ENCODE peak calls at places on chromosome 3, in seven cellular contexts. F is aorta; O is psoas muscle; J is GM12878; D is CD4-positive, alpha-beta memory T cell; L is gastrocnemius medialis; I is pancreas. T is an unnamed sample. For H3K36me3, the result is how much of the 10 kb centered on the place peaks cover.

GRCh38 chr3:88188436-88188835 is 38.7 kb downstream of the C3orf38 start:
- DNase-seq in F (no peak), O (peak), J (no peak), D (no peak), L (peak), I (no peak), T (no peak)

GRCh38 chr3:52568066-52568465 is 31.7 kb downstream of the UQCC5 start:
- DNase-seq in F (no peak), O (no peak), J (no peak), D (no peak), L (no peak), I (no peak), T (no peak)

GRCh38 chr3:70556056-70556455 is 243.6 kb upstream of the MDFIC2 start:
- DNase-seq in F (no peak), O (no peak), J (no peak), D (no peak), L (no peak), I (no peak), T (no peak)

GRCh38 chr3:119676020-119676419 is 1.2 kb downstream of the COX17 start:
- DNase-seq in F (no peak), O (no peak), J (no peak), D (no peak), L (no peak), I (no peak), T (no peak)

GRCh38 chr3:57946970-57947381 is 61.2 kb upstream of the FLNB start:
- DNase-seq in F (no peak), O (no peak), J (no peak), D (no peak), L (no peak), I (no peak), T (no peak)

GRCh38 chr3:102791641-102792589 is 357.1 kb downstream of the ZPLD1 start:
- DNase-seq in F (no peak), O (no peak), J (no peak), D (no peak), L (no peak), I (no peak), T (no peak)

GRCh38 chr3:43473228-43473627 is 148.6 kb downstream of the ANO10 start:
- DNase-seq in F (no peak), O (no peak), J (no peak), D (no peak), L (no peak), I (no peak), T (no peak)

GRCh38 chr3:147521646-147522045 is 112.5 kb downstream of the ZIC1 start:
- DNase-seq in F (no peak), O (no peak), J (no peak), D (no peak), L (no peak), I (no peak), T (no peak)

GRCh38 chr3:116423365-116423764 is 21.9 kb downstream of the LSAMP start:
- DNase-seq in F (no peak), O (no peak), J (no peak), D (no peak), L (no peak), I (no peak), T (no peak)

GRCh38 chr3:141212555-141212954 is 19.1 kb upstream of the PXYLP1 start:
- DNase-seq in F (no peak), O (no peak), J (no peak), D (no peak), L (no peak), I (no peak), T (no peak)

DNA sequence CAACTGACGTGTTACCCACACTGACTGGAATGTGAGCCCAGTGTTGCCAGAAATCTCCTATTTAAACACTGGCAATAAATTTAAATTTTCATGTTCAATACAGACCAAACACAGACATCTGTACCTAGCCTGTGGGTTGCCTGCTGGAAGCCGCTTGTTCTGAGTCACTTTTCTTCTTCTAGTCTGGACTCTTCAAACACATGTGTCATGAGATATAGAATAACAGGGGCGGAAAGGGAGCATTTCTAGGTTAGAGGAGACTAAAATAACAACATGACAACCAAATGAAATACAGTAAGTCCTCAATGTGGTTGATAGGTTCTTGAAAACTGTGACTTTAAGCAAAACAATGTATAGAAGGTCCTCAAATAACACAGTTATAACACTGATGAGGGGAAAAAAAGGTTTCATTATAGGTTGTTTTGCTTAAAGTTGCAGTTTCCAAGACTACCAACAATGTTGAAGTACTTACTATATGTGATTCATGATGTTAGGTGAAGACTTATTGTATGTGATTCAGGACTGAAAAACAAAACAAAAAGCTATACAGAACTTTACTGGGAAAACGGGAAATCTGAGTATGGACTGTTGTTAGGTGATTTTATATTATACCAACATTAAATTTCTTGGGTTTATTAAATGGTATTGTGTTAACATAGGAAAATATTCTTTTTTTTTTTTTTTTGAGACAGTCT is 63.1 kb downstream of the PRKAR2A start:
- DNase-seq in F (no peak), O (no peak), J (no peak), D (no peak), L (peak), I (no peak), T (no peak)
- H3K36me3 ChIP-seq in F (under half), O (half or more), J (under half), D (under half), L (under half), I (under half), T (under half)

GRCh38 chr3:124817079-124817478 is 70.1 kb downstream of the ITGB5 start:
- DNase-seq in F (no peak), O (no peak), J (no peak), D (no peak), L (no peak), I (no peak), T (no peak)
- H3K36me3 ChIP-seq in F (under half), O (under half), J (under half), D (under half), L (under half), I (under half), T (under half)

GRCh38 chr3:98770261-98771039 is 7.3 kb downstream of the ST3GAL6 start:
- DNase-seq in F (no peak), O (no peak), J (peak), D (no peak), L (peak), I (no peak), T (no peak)

GRCh38 chr3:98769436-98769835 is 6.3 kb downstream of the ST3GAL6 start:
- DNase-seq in F (no peak), O (no peak), J (no peak), D (no peak), L (no peak), I (no peak), T (no peak)

GRCh38 chr3:98768961-98769360 is 5.8 kb downstream of the ST3GAL6 start:
- DNase-seq in F (no peak), O (no peak), J (no peak), D (no peak), L (no peak), I (no peak), T (no peak)

GRCh38 chr3:98775459-98775858 is 12.3 kb downstream of the ST3GAL6 start:
- DNase-seq in F (no peak), O (no peak), J (no peak), D (no peak), L (no peak), I (no peak), T (no peak)

GRCh38 chr3:98772022-98772421 is 8.9 kb downstream of the ST3GAL6 start:
- DNase-seq in F (no peak), O (no peak), J (no peak), D (no peak), L (no peak), I (no peak), T (no peak)
- H3K36me3 ChIP-seq in F (under half), O (under half), J (under half), D (under half), L (under half), I (under half), T (under half)

GRCh38 chr3:44932271-44932670 is 43.7 kb downstream of the ZDHHC3 start:
- DNase-seq in F (no peak), O (no peak), J (no peak), D (no peak), L (no peak), I (no peak), T (no peak)
- H3K36me3 ChIP-seq in F (under half), O (half or more), J (under half), D (under half), L (under half), I (under half), T (under half)

GRCh38 chr3:24713516-24713915 is 218.9 kb upstream of the THRB start:
- DNase-seq in F (no peak), O (no peak), J (no peak), D (no peak), L (no peak), I (no peak), T (no peak)
- H3K36me3 ChIP-seq in F (under half), O (under half), J (under half), D (under half), L (under half), I (under half), T (under half)

GRCh38 chr3:185470323-185470722 is 28.5 kb downstream of the TMEM41A start:
- DNase-seq in F (no peak), O (no peak), J (no peak), D (no peak), L (no peak), I (no peak), T (no peak)

GRCh38 chr3:185473290-185473815 is 25.5 kb downstream of the TMEM41A start:
- DNase-seq in F (no peak), O (no peak), J (no peak), D (no peak), L (no peak), I (no peak), T (no peak)

GRCh38 chr3:185465471-185465870 is 33.4 kb downstream of the TMEM41A start:
- DNase-seq in F (no peak), O (no peak), J (no peak), D (no peak), L (no peak), I (no peak), T (no peak)

DNA sequence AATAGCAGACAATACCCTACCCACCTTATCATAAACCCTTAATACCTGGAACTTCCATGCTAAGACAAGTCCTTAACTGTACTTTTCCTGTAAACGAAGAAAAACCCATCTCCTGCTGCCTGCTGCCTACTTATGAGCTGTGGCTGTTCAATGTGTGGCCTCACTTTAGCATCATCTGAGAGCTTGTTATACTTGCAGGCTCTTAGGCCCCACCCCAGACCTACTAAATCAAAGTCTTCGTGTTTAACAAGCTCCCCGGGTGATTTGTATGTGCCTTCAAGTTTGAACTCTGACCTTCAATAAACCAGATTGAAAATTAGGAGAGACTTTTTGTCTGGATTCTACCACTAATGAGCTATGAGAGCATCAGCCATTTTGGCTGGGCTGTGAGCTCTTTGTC is 29.3 kb downstream of the TMEM41A start:
- DNase-seq in F (no peak), O (no peak), J (no peak), D (no peak), L (no peak), I (no peak), T (no peak)
- H3K36me3 ChIP-seq in F (under half), O (half or more), J (under half), D (under half), L (under half), I (half or more), T (under half)